ENCODE peak calls at places on chromosomes 2 and 18, in eight cellular contexts. One of them, this sample, is unnamed.

GRCh38 chr2:140988597-140988996 is 1142.2 kb downstream of the LRP1B start:
- DNase-seq in thoracic aorta: no peak
- DNase-seq in nephron progenitor cell: no peak
- DNase-seq in heart left ventricle: no peak
- DNase-seq in K562: no peak
- DNase-seq in MM.1S: no peak
- DNase-seq in astrocyte of the cerebellum: no peak
- DNase-seq in transverse colon: no peak
- DNase-seq in this sample: no peak

GRCh38 chr2:174704647-174705046 is 59.6 kb downstream of the CHRNA1 start:
- DNase-seq in transverse colon: no peak
- DNase-seq in nephron progenitor cell: no peak
- DNase-seq in heart left ventricle: no peak
- DNase-seq in astrocyte of the cerebellum: no peak
- DNase-seq in MM.1S: no peak
- DNase-seq in thoracic aorta: no peak
- DNase-seq in K562: no peak
- DNase-seq in this sample: no peak

GRCh38 chr2:208064220-208064951 is 39.1 kb upstream of the PLEKHM3 start:
- DNase-seq in heart left ventricle: no peak
- DNase-seq in thoracic aorta: no peak
- DNase-seq in astrocyte of the cerebellum: peak; percentile 96
- DNase-seq in nephron progenitor cell: no peak
- DNase-seq in MM.1S: no peak
- DNase-seq in transverse colon: no peak
- DNase-seq in K562: peak; percentile 31
- DNase-seq in this sample: peak; percentile 89

GRCh38 chr2:98777710-98778109 is 46.8 kb upstream of the MGAT4A start:
- DNase-seq in astrocyte of the cerebellum: no peak
- DNase-seq in thoracic aorta: no peak
- DNase-seq in MM.1S: no peak
- DNase-seq in heart left ventricle: no peak
- DNase-seq in transverse colon: no peak
- DNase-seq in nephron progenitor cell: no peak
- DNase-seq in K562: no peak
- DNase-seq in this sample: no peak

GRCh38 chr18:32081881-32082280 is 9.8 kb upstream of the RNF138 start:
- DNase-seq in MM.1S: no peak
- DNase-seq in transverse colon: no peak
- DNase-seq in astrocyte of the cerebellum: peak; percentile 39
- DNase-seq in thoracic aorta: no peak
- DNase-seq in K562: no peak
- DNase-seq in heart left ventricle: no peak
- DNase-seq in nephron progenitor cell: no peak
- DNase-seq in this sample: no peak

GRCh38 chr2:213167559-213167958 is 16.1 kb upstream of the IKZF2 start:
- DNase-seq in astrocyte of the cerebellum: no peak
- DNase-seq in nephron progenitor cell: no peak
- DNase-seq in heart left ventricle: no peak
- DNase-seq in K562: no peak
- DNase-seq in transverse colon: no peak
- DNase-seq in thoracic aorta: no peak
- DNase-seq in MM.1S: no peak
- DNase-seq in this sample: no peak

GRCh38 chr2:233002829-233003657 is 10.0 kb downstream of the NGEF start:
- DNase-seq in astrocyte of the cerebellum: no peak
- DNase-seq in thoracic aorta: no peak
- DNase-seq in transverse colon: no peak
- DNase-seq in K562: no peak
- DNase-seq in nephron progenitor cell: no peak
- DNase-seq in heart left ventricle: no peak
- DNase-seq in MM.1S: no peak
- DNase-seq in this sample: no peak

GRCh38 chr2:71122917-71123316 is 7.1 kb downstream of the MCEE start:
- DNase-seq in transverse colon: no peak
- DNase-seq in astrocyte of the cerebellum: no peak
- DNase-seq in thoracic aorta: no peak
- DNase-seq in heart left ventricle: no peak
- DNase-seq in MM.1S: no peak
- DNase-seq in nephron progenitor cell: no peak
- DNase-seq in K562: no peak
- DNase-seq in this sample: no peak

GRCh38 chr2:8648441-8648840 is 33.4 kb upstream of the ID2 start:
- DNase-seq in nephron progenitor cell: no peak
- DNase-seq in transverse colon: no peak
- DNase-seq in MM.1S: no peak
- DNase-seq in astrocyte of the cerebellum: no peak
- DNase-seq in K562: no peak
- DNase-seq in thoracic aorta: no peak
- DNase-seq in heart left ventricle: no peak
- DNase-seq in this sample: no peak

GRCh38 chr2:174112073-174112472 is 136.3 kb downstream of the OLA1 start:
- DNase-seq in MM.1S: no peak
- DNase-seq in astrocyte of the cerebellum: no peak
- DNase-seq in nephron progenitor cell: no peak
- DNase-seq in transverse colon: no peak
- DNase-seq in thoracic aorta: no peak
- DNase-seq in heart left ventricle: no peak
- DNase-seq in K562: no peak
- DNase-seq in this sample: no peak

GRCh38 chr2:240983996-240984498 is 14.4 kb upstream of the SNED1 start:
- DNase-seq in transverse colon: peak; percentile 7
- DNase-seq in nephron progenitor cell: peak; percentile 17
- DNase-seq in thoracic aorta: no peak
- DNase-seq in astrocyte of the cerebellum: no peak
- DNase-seq in heart left ventricle: peak; percentile 20
- DNase-seq in K562: no peak
- DNase-seq in MM.1S: no peak
- DNase-seq in this sample: no peak

GRCh38 chr2:204205548-204205947 is 269.0 kb downstream of the ICOS start:
- DNase-seq in heart left ventricle: no peak
- DNase-seq in transverse colon: no peak
- DNase-seq in astrocyte of the cerebellum: no peak
- DNase-seq in nephron progenitor cell: peak; percentile 26
- DNase-seq in MM.1S: no peak
- DNase-seq in K562: no peak
- DNase-seq in thoracic aorta: no peak
- DNase-seq in this sample: no peak

GRCh38 chr2:226450141-226450540 is 349.5 kb downstream of the IRS1 start:
- DNase-seq in nephron progenitor cell: no peak
- DNase-seq in K562: no peak
- DNase-seq in heart left ventricle: no peak
- DNase-seq in thoracic aorta: no peak
- DNase-seq in MM.1S: no peak
- DNase-seq in astrocyte of the cerebellum: no peak
- DNase-seq in transverse colon: no peak
- DNase-seq in this sample: no peak

DNA sequence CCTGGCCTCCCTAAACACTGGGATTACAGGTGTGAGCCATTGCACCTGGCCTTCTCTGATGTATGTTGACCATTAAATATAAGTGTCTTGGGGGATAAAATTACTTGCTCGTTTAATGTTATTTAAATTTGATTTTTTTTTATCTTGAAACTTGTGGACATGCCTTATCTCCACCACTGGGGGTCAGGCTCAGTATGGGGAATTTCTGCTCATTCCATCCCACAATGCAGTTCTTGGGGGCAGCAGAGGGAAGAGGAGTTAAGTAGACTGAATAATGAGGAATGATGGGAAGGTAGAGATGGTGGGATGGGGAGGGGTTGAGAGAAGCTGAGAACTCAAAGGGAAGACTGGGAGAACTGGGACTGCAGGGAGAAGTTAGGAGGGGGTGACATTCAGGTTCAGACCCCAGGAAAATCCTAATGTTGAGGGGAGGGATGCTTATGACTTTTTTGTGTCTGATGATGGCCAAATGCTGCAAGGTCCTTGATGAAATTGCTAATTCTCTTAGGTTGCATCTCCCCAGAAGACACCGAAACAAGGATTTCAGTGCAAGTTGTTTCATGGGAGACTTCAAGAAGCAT is 174.2 kb downstream of the MIB1 start:
- DNase-seq in MM.1S: no peak
- DNase-seq in transverse colon: peak; percentile 19
- DNase-seq in K562: peak; percentile 26
- DNase-seq in heart left ventricle: no peak
- DNase-seq in thoracic aorta: no peak
- DNase-seq in nephron progenitor cell: peak; percentile 31
- DNase-seq in astrocyte of the cerebellum: peak; percentile 46
- DNase-seq in this sample: peak; percentile 31
- TF ChIP-seq CTCF in MM.1S: peak; percentile 37
- TF ChIP-seq CTCF in transverse colon: peak; percentile 50
- TF ChIP-seq CTCF in K562: peak; percentile 69
- TF ChIP-seq CTCF in heart left ventricle: peak; percentile 25
- TF ChIP-seq CTCF in thoracic aorta: peak; percentile 50
- TF ChIP-seq CTCF in nephron progenitor cell: peak; percentile 66
- TF ChIP-seq CTCF in astrocyte of the cerebellum: peak; percentile 63
- TF ChIP-seq CTCF in this sample: peak; percentile 62

DNA sequence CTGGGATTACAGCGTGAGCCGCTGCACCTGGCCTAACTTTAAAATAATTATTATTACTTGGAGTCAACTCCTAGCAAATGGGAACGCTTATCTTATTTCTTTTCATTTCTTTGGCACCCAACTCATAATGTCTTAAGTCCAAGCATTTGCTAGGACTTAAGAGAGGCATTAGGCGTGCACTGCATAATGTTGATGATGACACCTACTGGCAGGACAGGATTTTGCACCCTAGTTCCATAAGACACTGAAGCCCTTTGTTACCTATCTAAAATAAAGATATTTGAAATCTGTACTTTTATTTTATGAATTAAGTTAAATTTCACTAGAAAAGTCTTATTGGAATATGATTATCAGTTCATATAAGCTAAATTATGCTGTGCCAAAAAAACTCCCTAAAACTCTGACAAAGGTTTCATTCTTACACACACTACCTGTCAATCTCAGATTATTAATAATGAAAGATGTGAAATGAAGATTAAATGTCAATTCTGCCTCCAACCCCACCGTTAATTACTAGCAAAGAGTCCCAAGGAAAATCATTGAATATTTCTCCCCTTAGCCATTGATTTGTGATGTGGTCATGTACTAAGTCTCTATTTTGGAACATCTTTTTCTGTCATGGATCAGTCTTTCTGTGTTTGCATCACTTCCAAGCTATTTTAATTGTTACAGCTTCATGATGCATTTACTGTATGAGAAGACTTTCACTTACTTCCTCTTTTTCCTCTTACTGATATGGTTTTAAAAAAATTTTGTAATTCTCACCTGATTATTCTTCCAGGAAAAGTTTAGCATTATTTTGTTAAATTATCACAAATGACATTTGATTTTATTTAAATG is 12.7 kb upstream of the CDH2 start:
- DNase-seq in thoracic aorta: no peak
- DNase-seq in K562: peak; percentile 38
- DNase-seq in MM.1S: peak; percentile 67
- DNase-seq in transverse colon: no peak
- DNase-seq in heart left ventricle: no peak
- DNase-seq in astrocyte of the cerebellum: no peak
- DNase-seq in nephron progenitor cell: peak; percentile 29
- DNase-seq in this sample: no peak
- TF ChIP-seq CTCF in thoracic aorta: peak; percentile 71
- TF ChIP-seq CTCF in K562: peak; percentile 42
- TF ChIP-seq CTCF in MM.1S: peak; percentile 77
- TF ChIP-seq CTCF in transverse colon: peak; percentile 56
- TF ChIP-seq CTCF in heart left ventricle: peak; percentile 26
- TF ChIP-seq CTCF in astrocyte of the cerebellum: peak; percentile 69
- TF ChIP-seq CTCF in nephron progenitor cell: peak; percentile 47
- TF ChIP-seq CTCF in this sample: peak; percentile 78

DNA sequence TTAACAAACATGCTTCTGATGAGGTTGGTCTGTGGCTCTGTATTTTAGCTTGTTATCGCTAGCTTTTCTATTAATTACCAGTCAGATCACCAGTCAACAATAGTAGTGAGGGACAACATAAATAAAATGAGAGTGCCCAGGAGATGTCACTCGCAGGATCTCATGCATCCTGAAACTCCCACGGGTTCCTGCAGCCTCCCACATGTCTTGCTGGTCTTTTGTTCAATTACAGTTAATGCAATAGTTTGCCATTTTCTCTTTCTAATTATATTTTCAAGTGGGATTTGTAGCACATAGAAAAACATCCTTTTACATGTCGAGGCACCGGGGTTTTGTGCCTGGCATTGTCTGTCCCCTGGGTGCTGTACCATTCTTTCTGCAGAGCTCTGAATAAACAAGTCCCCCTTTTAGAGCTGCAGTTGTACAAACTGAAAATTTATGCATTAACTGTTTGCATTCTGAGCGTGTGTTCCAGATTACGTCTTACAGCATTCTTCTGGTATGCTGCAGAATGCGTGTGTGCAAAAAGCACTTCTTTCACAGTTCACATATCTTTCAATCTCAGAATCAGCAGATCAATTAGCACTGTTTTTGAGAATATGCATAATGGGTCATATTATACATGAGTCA is 27.4 kb downstream of the MEIS1 start:
- DNase-seq in thoracic aorta: no peak
- DNase-seq in transverse colon: no peak
- DNase-seq in MM.1S: no peak
- DNase-seq in astrocyte of the cerebellum: no peak
- DNase-seq in heart left ventricle: no peak
- DNase-seq in nephron progenitor cell: peak; percentile 10
- DNase-seq in K562: no peak
- DNase-seq in this sample: no peak
- TF ChIP-seq CTCF in thoracic aorta: no peak
- TF ChIP-seq CTCF in transverse colon: no peak
- TF ChIP-seq CTCF in MM.1S: no peak
- TF ChIP-seq CTCF in astrocyte of the cerebellum: no peak
- TF ChIP-seq CTCF in heart left ventricle: no peak
- TF ChIP-seq CTCF in nephron progenitor cell: no peak
- TF ChIP-seq CTCF in K562: no peak
- TF ChIP-seq CTCF in this sample: no peak

DNA sequence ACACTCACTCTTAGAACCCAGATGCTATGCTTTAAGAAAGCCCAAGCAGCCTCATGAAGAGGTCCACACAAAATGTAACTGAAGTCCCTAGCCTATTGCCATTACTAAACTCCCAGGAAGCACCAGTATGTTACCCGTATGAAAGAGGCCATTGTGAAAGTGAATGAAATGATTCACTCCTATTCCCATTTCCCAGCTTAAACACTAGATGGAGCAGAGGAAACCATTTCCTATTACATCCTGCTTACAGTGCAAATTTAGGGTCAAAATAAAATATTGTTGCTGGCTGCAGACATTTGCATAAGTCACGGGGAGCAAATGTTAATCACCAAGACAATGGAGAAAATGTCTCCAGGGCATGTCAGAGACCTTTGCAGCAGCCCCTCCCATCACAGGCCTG is 989.7 kb upstream of the CRIM1 start:
- DNase-seq in K562: no peak
- DNase-seq in transverse colon: no peak
- DNase-seq in MM.1S: no peak
- DNase-seq in thoracic aorta: no peak
- DNase-seq in nephron progenitor cell: no peak
- DNase-seq in astrocyte of the cerebellum: no peak
- DNase-seq in heart left ventricle: no peak
- DNase-seq in this sample: no peak
- TF ChIP-seq CTCF in K562: no peak
- TF ChIP-seq CTCF in transverse colon: no peak
- TF ChIP-seq CTCF in MM.1S: no peak
- TF ChIP-seq CTCF in thoracic aorta: no peak
- TF ChIP-seq CTCF in nephron progenitor cell: no peak
- TF ChIP-seq CTCF in astrocyte of the cerebellum: no peak
- TF ChIP-seq CTCF in heart left ventricle: no peak
- TF ChIP-seq CTCF in this sample: no peak